ENCODE peak calls at places on chromosome 4, in four cellular contexts. O is keratinocyte, K is colonic mucosa, D is neural progenitor cell. G is an unnamed sample. For H3K4me1, the result is how much of the 10 kb centered on the place peaks cover.

GRCh38 chr4:74742191-74742590 is 52.1 kb downstream of the BTC start:
- DNase-seq in D (no peak), O (no peak), K (no peak), G (no peak)

GRCh38 chr4:156223985-156224384 is 270.3 kb upstream of the CTSO start:
- DNase-seq in O (no peak), D (no peak), K (no peak), G (no peak)

GRCh38 chr4:73252001-73252400 is 6.6 kb downstream of the ANKRD17 start:
- DNase-seq in O (no peak), D (no peak), K (no peak), G (no peak)

GRCh38 chr4:108256538-108256937 is 87.8 kb upstream of the LEF1 start:
- DNase-seq in O (no peak), D (no peak), K (no peak), G (no peak)

GRCh38 chr4:16116019-16116418 is 32.2 kb upstream of the PROM1 start:
- DNase-seq in K (no peak), D (no peak), O (no peak), G (peak)

GRCh38 chr4:187603093-187603395 is 392.5 kb upstream of the ZFP42 start:
- DNase-seq in D (no peak), K (no peak), O (no peak), G (no peak)

GRCh38 chr4:113885291-113885690 is 94.2 kb downstream of the ARSJ start:
- DNase-seq in O (no peak), D (no peak), K (no peak), G (no peak)

GRCh38 chr4:110084154-110084553 is 114.3 kb downstream of the ELOVL6 start:
- DNase-seq in D (no peak), O (no peak), K (no peak), G (no peak)

GRCh38 chr4:156442961-156443360 is 489.3 kb upstream of the CTSO start:
- DNase-seq in D (no peak), K (no peak), O (no peak), G (no peak)

GRCh38 chr4:16194199-16194598 is 32.1 kb downstream of the TAPT1 start:
- DNase-seq in D (no peak), O (no peak), K (no peak), G (no peak)

GRCh38 chr4:85909851-85910250 is 434.9 kb downstream of the ARHGAP24 start:
- DNase-seq in K (no peak), D (no peak), O (no peak), G (no peak)

GRCh38 chr4:121256887-121257426 is 92.8 kb upstream of the TNIP3 start:
- DNase-seq in O (no peak), K (no peak), D (no peak), G (no peak)

GRCh38 chr4:113411496-113411938 is 350.0 kb downstream of the CAMK2D start:
- DNase-seq in O (peak), D (no peak), K (no peak), G (no peak)

GRCh38 chr4:1031956-1032795 is 20.8 kb downstream of the FGFRL1 start:
- DNase-seq in K (no peak), D (no peak), O (no peak), G (peak)

GRCh38 chr4:38872620-38873019 is 5.0 kb downstream of the FAM114A1 start:
- DNase-seq in D (no peak), K (peak), O (no peak), G (no peak)

GRCh38 chr4:110135523-110135922 is 62.9 kb downstream of the ELOVL6 start:
- DNase-seq in O (no peak), D (peak), K (no peak), G (no peak)

GRCh38 chr4:136934601-136935000 is 597.7 kb downstream of the PCDH18 start:
- DNase-seq in D (no peak), K (no peak), O (no peak), G (no peak)

GRCh38 chr4:99655315-99656081 is 2.1 kb downstream of the C4orf54 start:
- DNase-seq in D (no peak), O (peak), K (no peak), G (no peak)

GRCh38 chr4:32499176-32499575 is 1779.0 kb downstream of the PCDH7 start:
- DNase-seq in D (no peak), O (no peak), K (no peak), G (no peak)

GRCh38 chr4:183987987-183988392 is 82.9 kb downstream of the STOX2 start:
- DNase-seq in O (peak), D (peak), K (peak), G (peak)

GRCh38 chr4:1413221-1413663 is 7.0 kb upstream of the NKX1-1 start:
- DNase-seq in D (no peak), K (peak), O (no peak), G (no peak)

GRCh38 chr4:176791591-176792347 is 953 bp downstream of the VEGFC start:
- DNase-seq in K (no peak), D (peak), O (no peak), G (peak)

GRCh38 chr4:83219344-83219990 is 65.1 kb downstream of the COQ2 start:
- DNase-seq in K (no peak), O (peak), D (no peak), G (no peak)

GRCh38 chr4:105683038-105683437 is 25.5 kb downstream of the INTS12 start:
- DNase-seq in O (no peak), D (no peak), K (peak), G (no peak)

GRCh38 chr4:121632686-121633085 is 64.1 kb downstream of the ANXA5 start:
- DNase-seq in O (no peak), D (no peak), K (no peak), G (no peak)

GRCh38 chr4:112514449-112515277 is 1.3 kb downstream of the NEUROG2 start:
- DNase-seq in D (peak), O (no peak), K (no peak), G (peak)

GRCh38 chr4:174318829-174319764 is 35.4 kb downstream of the CEP44 start:
- DNase-seq in O (no peak), D (peak), K (no peak), G (peak)

GRCh38 chr4:1466034-1466960 is 60.1 kb upstream of the NKX1-1 start:
- DNase-seq in D (no peak), K (no peak), O (no peak), G (no peak)

GRCh38 chr4:6196324-6196723 is 4.0 kb downstream of the JAKMIP1 start:
- DNase-seq in K (no peak), O (no peak), D (no peak), G (no peak)

GRCh38 chr4:121070696-121071639 is 1.4 kb downstream of the NDNF start:
- DNase-seq in D (peak), O (no peak), K (peak), G (peak)

GRCh38 chr4:132824721-132825120 is 324.4 kb upstream of the PCDH10 start:
- DNase-seq in O (no peak), D (no peak), K (no peak), G (no peak)

GRCh38 chr4:105179539-105180401 is 33.1 kb downstream of the TET2 start:
- DNase-seq in D (no peak), K (no peak), O (no peak), G (no peak)

GRCh38 chr4:133476064-133476463 is 327.0 kb downstream of the PCDH10 start:
- DNase-seq in K (no peak), O (no peak), D (no peak), G (no peak)

GRCh38 chr4:105596676-105597075 is 44.3 kb downstream of the ARHGEF38 start:
- DNase-seq in D (peak), K (no peak), O (no peak), G (peak)

GRCh38 chr4:81482344-81482743 is 10.6 kb upstream of the RASGEF1B start:
- DNase-seq in D (no peak), O (no peak), K (no peak), G (no peak)

GRCh38 chr4:116598980-116599789 is 486.2 kb downstream of the TRAM1L1 start:
- DNase-seq in D (no peak), O (no peak), K (no peak), G (no peak)

GRCh38 chr4:180059216-180059881 is 2183.9 kb upstream of the TENM3 start:
- DNase-seq in O (no peak), K (peak), D (peak), G (peak)

GRCh38 chr4:127069675-127070074 is 563.1 kb upstream of the INTU start:
- DNase-seq in O (no peak), D (peak), K (no peak), G (no peak)

GRCh38 chr4:57554693-57555092 is 444.5 kb upstream of the IGFBP7 start:
- DNase-seq in O (no peak), K (no peak), D (no peak), G (no peak)

GRCh38 chr4:79657379-79657778 is 249.4 kb upstream of the GK2 start:
- DNase-seq in K (no peak), O (no peak), D (no peak), G (no peak)
- H3K4me1 ChIP-seq in K (under half), O (under half), D (under half), G (under half)

DNA sequence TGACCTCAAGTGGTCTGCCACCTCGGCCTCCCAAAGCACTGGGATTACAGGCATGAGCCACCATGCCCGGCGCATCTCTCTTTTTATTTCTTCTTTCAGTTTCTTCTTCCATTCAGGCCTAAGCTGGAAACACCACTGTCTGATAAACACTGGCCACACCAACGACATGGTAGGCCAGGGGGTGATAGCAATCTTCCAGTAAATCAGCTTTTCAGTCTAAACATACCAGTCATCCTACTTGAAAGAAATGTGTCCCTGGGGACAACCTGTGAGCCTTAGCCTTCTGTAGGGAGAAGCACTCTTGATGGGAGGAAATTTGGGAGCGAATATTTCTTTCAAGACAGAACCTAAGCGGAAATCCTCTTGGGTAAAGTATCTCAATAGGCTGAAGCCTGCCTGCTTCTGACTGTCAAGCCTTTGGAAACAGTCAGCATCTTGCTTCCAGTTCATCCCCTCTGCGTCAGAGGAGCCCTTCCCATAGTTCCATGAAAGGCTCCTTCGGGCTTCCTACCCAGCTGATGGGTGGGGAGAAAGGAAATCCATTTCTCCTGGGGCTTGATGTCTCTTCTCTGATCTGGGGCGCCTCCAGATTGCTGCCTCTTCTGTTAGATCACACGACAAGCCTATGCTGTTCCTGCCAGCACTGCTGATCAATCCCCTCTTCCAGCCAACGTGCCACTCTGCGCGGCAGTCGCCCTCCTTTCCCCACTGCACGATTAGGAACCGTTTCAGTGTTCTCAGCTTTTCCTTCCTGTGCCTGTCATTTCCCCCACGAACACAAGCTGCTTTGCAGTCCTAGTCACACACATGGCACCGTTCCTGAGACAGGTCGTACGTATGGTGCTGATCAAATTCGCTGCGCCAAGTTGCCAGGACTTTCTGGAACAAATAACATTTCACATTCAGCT is 49.5 kb upstream of the CBR4 start:
- DNase-seq in O (no peak), D (no peak), K (no peak), G (no peak)
- H3K9ac ChIP-seq in O (peak), D (no peak), K (no peak), G (no peak)

GRCh38 chr4:7877131-7877530 is 62.5 kb downstream of the AFAP1 start:
- DNase-seq in K (no peak), O (no peak), D (no peak), G (peak)
- H3K4me1 ChIP-seq in K (under half), O (under half), D (under half), G (under half)

GRCh38 chr4:164748375-164748774 is 5.6 kb upstream of the SMIM31 start:
- DNase-seq in O (no peak), K (no peak), D (peak), G (no peak)

GRCh38 chr4:164755432-164755831 is 1.5 kb downstream of the SMIM31 start:
- DNase-seq in K (peak), O (no peak), D (no peak), G (no peak)

DNA sequence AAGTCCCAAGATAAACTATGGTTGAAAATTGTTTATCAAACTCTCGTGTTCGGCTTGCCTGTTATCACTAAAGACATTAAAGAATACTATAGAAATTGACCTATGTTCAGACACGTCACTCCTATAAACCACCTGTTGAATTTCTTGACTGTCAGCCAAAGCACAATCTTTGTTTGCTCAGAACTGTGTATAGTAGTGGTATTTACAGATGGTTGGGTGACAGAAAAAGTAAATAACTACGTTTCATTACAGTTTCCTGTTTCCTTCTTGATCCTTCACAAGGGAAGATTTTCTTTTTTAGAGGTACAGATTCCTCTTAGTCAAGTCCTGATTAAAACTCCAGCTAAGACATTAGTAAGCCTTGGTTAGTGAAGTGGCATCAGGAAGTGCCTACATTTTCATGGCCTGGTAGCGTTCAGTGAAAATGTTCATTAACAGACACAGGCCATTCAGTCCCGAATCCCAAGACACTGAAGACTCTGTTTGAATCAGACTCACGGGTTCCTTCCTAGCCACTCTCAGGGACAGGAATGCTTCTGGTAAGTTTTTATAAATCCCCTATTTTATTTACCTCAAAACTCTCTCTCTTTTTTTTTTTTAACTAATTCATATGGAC is at the start of gene SMIM31:
- DNase-seq in D (no peak), O (no peak), K (peak), G (no peak)
- H3K9ac ChIP-seq in D (no peak), O (no peak), K (no peak), G (no peak)

DNA sequence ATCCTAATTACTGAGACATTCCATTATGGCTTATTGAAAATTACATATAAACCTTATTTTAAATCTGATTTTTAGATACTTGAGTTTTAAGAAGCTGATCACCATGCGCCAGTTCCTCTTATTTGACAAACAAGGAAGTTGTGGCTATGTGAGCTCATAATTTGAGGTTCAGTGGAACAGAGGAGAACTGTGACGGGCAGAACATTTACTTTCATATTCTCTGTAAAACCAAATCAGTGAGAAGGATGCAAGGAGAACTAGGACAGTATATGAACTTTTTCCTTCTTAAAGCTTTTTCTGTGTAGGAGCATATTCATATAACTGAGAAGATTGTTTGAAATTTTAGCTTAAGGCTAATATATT is 25.3 kb downstream of the STIM2 start:
- DNase-seq in K (peak), D (no peak), O (no peak), G (no peak)
- H3K4me1 ChIP-seq in K (under half), D (under half), O (under half), G (under half)

GRCh38 chr4:17616283-17616682 is 1.8 kb downstream of the MED28 start:
- DNase-seq in K (no peak), D (no peak), O (no peak), G (no peak)

GRCh38 chr4:17614416-17615299 is at the start of gene MED28:
- DNase-seq in K (peak), O (peak), D (peak), G (peak)

GRCh38 chr4:17618926-17619325 is 4.5 kb downstream of the MED28 start:
- DNase-seq in O (no peak), K (no peak), D (no peak), G (no peak)

GRCh38 chr4:17623451-17624001 is 9.1 kb downstream of the MED28 start:
- DNase-seq in D (no peak), O (no peak), K (no peak), G (no peak)

GRCh38 chr4:17619416-17620105 is 5.1 kb downstream of the MED28 start:
- DNase-seq in O (no peak), D (no peak), K (no peak), G (no peak)
- H3K9ac ChIP-seq in O (no peak), D (no peak), K (no peak), G (no peak)

GRCh38 chr4:7829687-7830580 is 109.7 kb downstream of the AFAP1 start:
- DNase-seq in D (no peak), O (no peak), K (peak), G (no peak)
- H3K4me1 ChIP-seq in D (under half), O (under half), K (under half), G (under half)

G was measured in endodermal cell.